ENCODE peak calls at places on chromosomes 6 and 20, in six cellular contexts. Y is A549, X is K562, E is SK-N-SH, J is HepG2, I is GM12878. W is an unnamed sample.
A peak's percentile ranks its signal among the peaks of the same experiment; 100 is the strongest.

GRCh38 chr20:53609501-53610445 is 16.1 kb upstream of the ZNF217 start:
- DNase-seq in X (peak; percentile 53), I (no peak), J (no peak), E (no peak), Y (peak; percentile 88), W (peak; percentile 63)

GRCh38 chr20:33169176-33169794 is 1.3 kb downstream of the BPIFA2 start:
- DNase-seq in I (no peak), Y (peak; percentile 29), X (peak; percentile 63), E (no peak), J (peak; percentile 29), W (no peak)

GRCh38 chr6:195861-196360 is 96.4 kb upstream of the DUSP22 start:
- DNase-seq in I (no peak), J (no peak), Y (no peak), X (no peak), E (no peak), W (peak; percentile 22)

GRCh38 chr20:17650816-17651760 is 31.0 kb downstream of the RRBP1 start:
- DNase-seq in Y (no peak), E (no peak), X (no peak), I (no peak), J (no peak), W (peak; percentile 59)

GRCh38 chr6:32393660-32394420 is 13.1 kb downstream of the BTNL2 start:
- DNase-seq in Y (no peak), I (no peak), J (no peak), X (no peak), E (no peak), W (no peak)

GRCh38 chr6:135311446-135312200 is 130.5 kb downstream of the MYB start:
- DNase-seq in J (no peak), Y (no peak), E (no peak), I (no peak), X (no peak), W (no peak)

GRCh38 chr6:3458706-3459421 is 2.0 kb upstream of the SLC22A23 start:
- DNase-seq in X (no peak), J (no peak), Y (no peak), I (no peak), E (no peak), W (no peak)

GRCh38 chr20:9440891-9441290 is 73.5 kb upstream of the LAMP5 start:
- DNase-seq in Y (no peak), X (no peak), I (no peak), J (no peak), E (no peak), W (peak; percentile 17)

GRCh38 chr20:34017610-34018009 is 23.9 kb downstream of the RALY start:
- DNase-seq in E (no peak), J (no peak), I (no peak), Y (no peak), X (no peak), W (peak; percentile 98)

GRCh38 chr6:15283986-15284361 is 38.1 kb downstream of the JARID2 start:
- DNase-seq in X (no peak), E (no peak), Y (no peak), I (no peak), J (no peak), W (no peak)

GRCh38 chr6:132392292-132392691 is 9.0 kb downstream of the MOXD1 start:
- DNase-seq in X (no peak), I (no peak), E (no peak), Y (no peak), J (no peak), W (no peak)

GRCh38 chr6:132391391-132392291 is 9.6 kb downstream of the MOXD1 start:
- DNase-seq in X (no peak), E (no peak), Y (no peak), I (no peak), J (no peak), W (peak; percentile 96)

GRCh38 chr6:132390451-132390850 is 10.8 kb downstream of the MOXD1 start:
- DNase-seq in I (no peak), J (no peak), Y (no peak), X (no peak), E (no peak), W (no peak)

GRCh38 chr6:132395015-132395597 is 6.2 kb downstream of the MOXD1 start:
- DNase-seq in Y (no peak), X (no peak), E (no peak), J (no peak), I (no peak), W (no peak)

DNA sequence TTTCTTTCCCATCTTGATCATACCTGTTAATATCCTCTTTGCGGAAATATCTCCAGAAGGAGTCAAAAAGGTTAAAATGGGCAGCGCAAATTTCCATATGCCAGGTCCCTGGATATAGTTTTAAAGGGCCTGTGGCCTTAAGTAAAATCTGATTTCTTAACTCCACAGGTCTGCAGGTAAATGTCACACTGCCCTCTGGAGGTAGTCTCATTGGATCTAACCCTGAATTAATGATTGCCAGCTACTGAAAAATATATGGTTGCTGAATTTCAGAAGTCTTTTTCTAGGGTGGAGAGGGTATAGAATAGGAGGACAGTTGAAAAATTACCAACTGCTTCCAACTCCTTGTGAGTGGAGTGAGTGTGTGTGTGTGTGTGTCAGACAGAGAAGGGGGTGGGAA is 8.5 kb downstream of the MOXD1 start:
- DNase-seq in J (peak; percentile 35), Y (peak; percentile 33), E (no peak), X (no peak), I (no peak), W (no peak)
- TF ChIP-seq CTCF in J (peak; percentile 40), Y (peak; percentile 38), E (peak; percentile 47), X (no peak), I (no peak), W (peak; percentile 21)

DNA sequence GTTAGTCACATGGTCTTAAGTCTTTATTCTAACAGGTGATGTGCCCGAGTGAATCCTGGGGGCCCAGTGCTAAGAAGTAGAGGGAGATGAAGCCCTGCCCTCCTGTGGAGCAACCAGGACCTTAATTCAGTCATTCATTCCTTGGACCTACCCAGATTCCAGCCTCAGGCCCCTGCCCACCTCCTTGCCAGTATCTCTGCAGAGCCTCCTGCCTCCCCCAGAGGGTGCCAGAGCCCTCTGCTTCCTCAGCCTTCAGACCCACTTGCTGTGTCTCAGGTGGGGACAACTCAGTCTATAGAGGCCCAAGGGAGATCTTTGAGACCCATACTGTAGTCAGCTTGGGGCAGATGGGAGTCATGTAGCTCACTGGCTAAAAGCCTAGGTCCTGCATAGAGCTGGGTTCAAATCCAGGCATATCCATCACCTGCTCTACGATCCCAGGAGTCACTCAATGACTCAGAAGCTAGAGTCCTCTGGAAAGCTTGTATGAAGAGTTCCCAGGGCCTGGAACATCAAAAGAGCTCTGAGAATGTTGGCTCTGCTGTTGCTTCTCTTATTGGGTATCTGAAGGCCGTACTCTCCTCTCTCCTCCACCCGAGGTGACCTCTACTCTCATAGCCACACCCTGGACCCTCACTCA is 3.9 kb upstream of the SIGLEC1 start:
- DNase-seq in E (peak; percentile 82), X (peak; percentile 46), I (no peak), J (peak; percentile 65), Y (peak; percentile 73), W (peak; percentile 37)
- TF ChIP-seq SMC3 in E (peak; percentile 69), X (peak; percentile 59), I (peak; percentile 46), J (peak; percentile 91), Y (peak; percentile 58), W (peak; percentile 40)

GRCh38 chr6:5029609-5030008 is 25.8 kb upstream of the RPP40 start:
- DNase-seq in I (no peak), E (no peak), J (no peak), X (no peak), Y (no peak), W (no peak)

GRCh38 chr6:5023923-5024322 is 20.1 kb upstream of the RPP40 start:
- DNase-seq in I (no peak), Y (no peak), E (no peak), J (no peak), X (no peak), W (no peak)

GRCh38 chr6:5028921-5029320 is 25.1 kb upstream of the RPP40 start:
- DNase-seq in Y (no peak), I (no peak), E (no peak), J (peak; percentile 36), X (no peak), W (no peak)

GRCh38 chr6:5028301-5028700 is 24.5 kb upstream of the RPP40 start:
- DNase-seq in Y (no peak), E (no peak), X (no peak), I (no peak), J (no peak), W (no peak)

DNA sequence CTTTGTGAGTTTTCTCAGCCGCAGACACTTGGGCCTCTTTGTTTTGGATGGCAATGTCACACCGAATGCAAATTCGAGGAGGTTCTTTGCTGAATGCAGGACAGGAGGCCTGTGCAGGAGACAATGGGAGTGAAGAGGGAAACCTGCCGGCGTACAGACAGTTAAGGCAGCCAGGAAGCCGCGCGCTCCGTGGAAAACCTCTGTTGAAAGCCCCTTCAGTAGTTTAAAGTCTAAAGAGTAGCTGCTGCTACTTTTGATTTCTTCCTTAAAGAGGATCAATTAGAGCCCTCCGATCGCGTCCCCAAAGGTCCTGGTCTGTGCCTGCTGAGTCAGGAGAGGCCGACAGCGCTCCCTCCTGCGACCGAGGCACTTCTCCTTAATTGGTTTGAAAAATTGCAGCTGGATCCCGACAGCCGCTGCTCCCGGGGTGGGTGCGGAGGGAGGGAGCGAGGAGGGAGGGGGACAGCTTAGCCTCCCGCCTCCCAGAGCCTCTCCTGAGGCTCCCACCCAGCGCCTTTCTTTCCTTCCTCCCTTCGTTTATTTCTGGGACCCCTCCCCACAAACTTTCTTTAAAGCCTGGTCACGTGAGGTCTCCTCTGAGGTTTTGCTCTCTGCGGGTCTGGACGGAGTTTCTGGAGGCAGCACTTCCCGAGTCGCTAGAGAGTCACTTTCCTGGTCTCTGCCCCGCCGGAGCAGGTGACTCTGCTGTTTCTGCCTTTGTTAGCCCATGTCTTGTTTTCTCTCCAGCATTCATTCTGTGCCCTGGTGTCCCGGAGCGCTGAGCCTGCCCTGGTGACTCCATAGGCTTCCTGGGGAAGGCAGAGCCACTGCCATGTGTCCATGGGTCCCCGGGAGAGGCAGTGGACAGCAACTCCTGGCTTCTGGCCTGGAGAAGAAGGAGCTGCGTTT is 22.3 kb upstream of the RPP40 start:
- DNase-seq in I (no peak), J (peak; percentile 35), X (peak; percentile 36), E (peak; percentile 54), Y (no peak), W (peak; percentile 30)
- TF ChIP-seq CTCF in I (no peak), J (peak; percentile 26), X (no peak), E (no peak), Y (no peak), W (no peak)

DNA sequence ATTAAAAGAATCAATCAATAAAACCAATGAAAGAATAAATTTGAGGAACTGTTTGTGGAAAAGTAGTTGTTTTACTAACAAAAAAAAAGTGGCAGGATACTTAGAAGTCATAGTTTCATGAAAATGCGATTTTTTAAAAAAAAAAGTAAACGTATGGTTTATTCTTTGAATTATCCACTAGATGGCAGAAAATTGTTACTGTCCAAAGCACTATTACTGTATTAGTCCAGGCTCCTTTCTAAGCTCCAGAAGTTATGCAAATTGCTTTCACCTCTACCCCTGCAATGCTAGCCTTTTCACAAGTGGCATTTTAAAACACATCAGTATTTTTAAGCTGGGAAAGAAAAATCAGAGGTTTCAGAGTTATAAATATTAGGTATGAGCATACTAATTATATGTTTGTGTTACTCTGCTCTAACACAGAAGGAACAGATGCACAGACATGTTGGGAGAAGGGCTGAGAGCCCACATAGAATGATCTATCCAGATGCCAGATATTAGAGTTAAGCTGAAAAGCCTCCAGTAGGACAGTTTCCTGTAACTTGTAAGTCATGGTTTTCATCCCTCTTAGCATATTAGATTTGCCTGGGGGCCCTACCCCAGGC is 63.9 kb downstream of the FHL5 start:
- DNase-seq in Y (peak; percentile 10), J (peak; percentile 21), X (peak; percentile 8), E (peak; percentile 51), I (peak; percentile 49), W (peak; percentile 38)
- TF ChIP-seq SMC3 in Y (peak; percentile 35), J (peak; percentile 33), X (peak; percentile 38), E (peak; percentile 68), I (peak; percentile 79), W (peak; percentile 40)

DNA sequence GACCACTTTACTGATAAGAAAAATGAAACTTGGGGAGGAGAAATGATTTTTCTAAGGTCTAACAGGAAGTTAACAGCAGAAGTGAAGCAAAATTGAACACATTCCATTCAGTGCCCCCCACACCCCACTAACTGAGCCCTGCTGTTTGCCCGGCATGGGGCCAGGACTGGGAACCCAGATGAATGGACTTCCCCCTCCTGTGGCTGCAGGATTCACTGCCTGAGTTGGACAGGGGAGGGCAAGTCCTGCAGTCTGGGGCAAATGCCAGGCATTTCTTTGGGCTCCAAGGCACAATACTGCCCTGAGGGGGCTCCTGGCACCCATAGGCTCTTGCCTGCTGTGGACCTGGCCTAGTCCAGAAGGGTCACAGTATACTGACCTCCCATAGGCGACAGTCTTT is 28.3 kb downstream of the FYN start:
- DNase-seq in J (peak; percentile 32), I (no peak), E (no peak), Y (no peak), X (no peak), W (no peak)
- TF ChIP-seq CTCF in J (no peak), I (no peak), E (no peak), Y (no peak), X (no peak), W (no peak)

W was measured in IMR-90.